ENCODE peak calls at places on chromosomes 11 and 22, in six cellular contexts. K is psoas muscle, T is neuronal stem cell, U is fibroblast of lung, G is aorta, H is A549. O is an unnamed sample.

GRCh38 chr11:27215471-27216267 is 147.3 kb downstream of the CCDC34 start:
- DNase-seq in G (no peak), H (no peak), U (peak; percentile 72), T (no peak), K (peak; percentile 61), O (peak; percentile 82)

GRCh38 chr22:32474635-32475427 is at the start of gene FBXO7:
- DNase-seq in K (peak; percentile 97), H (peak; percentile 40), U (peak; percentile 92), G (peak; percentile 98), T (peak; percentile 92), O (peak; percentile 97)

GRCh38 chr22:26674211-26675190 is 17.1 kb downstream of the MIAT start:
- DNase-seq in U (no peak), H (no peak), G (no peak), T (no peak), K (no peak), O (peak; percentile 84)

GRCh38 chr11:119483881-119484371 is 61.0 kb upstream of the THY1 start:
- DNase-seq in U (no peak), G (no peak), H (no peak), T (no peak), K (no peak), O (no peak)

GRCh38 chr11:10108901-10109665 is 184.9 kb downstream of the SBF2 start:
- DNase-seq in U (peak; percentile 17), H (no peak), K (no peak), G (no peak), T (no peak), O (no peak)

GRCh38 chr11:32478277-32478731 is 43.0 kb upstream of the WT1 start:
- DNase-seq in T (no peak), G (no peak), H (no peak), U (no peak), K (no peak), O (no peak)

GRCh38 chr11:73154178-73154577 is 12.1 kb upstream of the FCHSD2 start:
- DNase-seq in U (no peak), G (no peak), K (no peak), T (no peak), H (no peak), O (peak; percentile 83)

GRCh38 chr11:58965246-58965985 is 26.1 kb downstream of the GLYATL1 start:
- DNase-seq in H (no peak), K (no peak), U (peak; percentile 45), G (no peak), T (no peak), O (no peak)

GRCh38 chr11:64097468-64098317 is 62.0 kb downstream of the FLRT1 start:
- DNase-seq in K (no peak), U (no peak), H (no peak), T (no peak), G (no peak), O (no peak)

GRCh38 chr11:94452988-94453387 is 40.7 kb downstream of the MRE11 start:
- DNase-seq in U (no peak), K (no peak), G (no peak), H (no peak), T (no peak), O (no peak)

GRCh38 chr11:3849297-3849874 is 6.1 kb upstream of the STIM1 start:
- DNase-seq in H (peak; percentile 51), U (no peak), K (no peak), T (peak; percentile 46), G (no peak), O (no peak)

GRCh38 chr22:47333625-47334024 is 571.2 kb downstream of the TBC1D22A start:
- DNase-seq in G (no peak), T (no peak), U (peak; percentile 59), H (no peak), K (no peak), O (no peak)

GRCh38 chr22:48835857-48836672 is 991.6 kb downstream of the BRD1 start:
- DNase-seq in U (no peak), T (no peak), K (no peak), H (no peak), G (no peak), O (peak; percentile 54)
- H3K4me1 ChIP-seq in U (no peaks in the 10 kb centered on the region), T (no peaks in the 10 kb centered on the region), K (no peaks in the 10 kb centered on the region), H (no peaks in the 10 kb centered on the region), G (no peaks in the 10 kb centered on the region), O (no peaks in the 10 kb centered on the region)

GRCh38 chr11:12986194-12986898 is 22.8 kb upstream of the RASSF10 start:
- DNase-seq in T (no peak), U (no peak), K (no peak), G (no peak), H (no peak), O (no peak)
- H3K4me3 ChIP-seq in T (no peak overlapping the region), U (peak overlapping the region; percentile 42), K (no peak overlapping the region), G (no peak overlapping the region), H (no peak overlapping the region), O (no peak overlapping the region)

DNA sequence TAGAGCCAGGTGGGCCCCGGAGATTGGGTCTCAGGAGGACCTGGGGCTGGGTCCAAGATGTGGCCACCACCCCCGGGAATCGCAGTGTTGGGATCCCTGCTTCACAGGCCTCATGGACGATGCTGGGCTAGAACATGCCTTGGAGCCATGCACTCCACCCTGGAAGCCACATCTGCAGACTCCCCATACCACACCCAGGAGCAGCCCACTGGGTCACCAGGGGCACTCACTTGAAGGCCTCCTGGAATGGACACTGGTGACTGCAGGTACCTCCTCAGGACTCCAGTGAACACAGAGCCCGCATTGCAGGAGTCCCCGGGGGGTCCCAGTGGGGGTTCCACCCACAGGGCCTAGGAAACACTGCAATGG is 25.0 kb downstream of the RTN4R start:
- DNase-seq in T (no peak), K (no peak), U (no peak), H (no peak), G (no peak), O (no peak)
- H3K4me1 ChIP-seq in T (peaks cover 65% of the 10 kb centered on the region), K (peaks cover 12% of the 10 kb centered on the region), U (peaks cover 16% of the 10 kb centered on the region), H (no peaks in the 10 kb centered on the region), G (no peaks in the 10 kb centered on the region), O (peaks cover 75% of the 10 kb centered on the region)

GRCh38 chr11:120565436-120566155 is 54.0 kb downstream of the GRIK4 start:
- DNase-seq in T (no peak), G (no peak), K (no peak), U (peak; percentile 62), H (no peak), O (no peak)

GRCh38 chr11:120563698-120564572 is 52.4 kb downstream of the GRIK4 start:
- DNase-seq in U (peak; percentile 39), G (peak; percentile 81), T (peak; percentile 65), K (no peak), H (no peak), O (peak; percentile 67)

GRCh38 chr11:120566176-120566575 is 54.6 kb downstream of the GRIK4 start:
- DNase-seq in H (no peak), G (no peak), T (no peak), K (no peak), U (peak; percentile 75), O (no peak)

GRCh38 chr11:120562806-120563425 is 51.4 kb downstream of the GRIK4 start:
- DNase-seq in K (no peak), U (peak; percentile 20), G (peak; percentile 52), H (no peak), T (no peak), O (peak; percentile 48)

DNA sequence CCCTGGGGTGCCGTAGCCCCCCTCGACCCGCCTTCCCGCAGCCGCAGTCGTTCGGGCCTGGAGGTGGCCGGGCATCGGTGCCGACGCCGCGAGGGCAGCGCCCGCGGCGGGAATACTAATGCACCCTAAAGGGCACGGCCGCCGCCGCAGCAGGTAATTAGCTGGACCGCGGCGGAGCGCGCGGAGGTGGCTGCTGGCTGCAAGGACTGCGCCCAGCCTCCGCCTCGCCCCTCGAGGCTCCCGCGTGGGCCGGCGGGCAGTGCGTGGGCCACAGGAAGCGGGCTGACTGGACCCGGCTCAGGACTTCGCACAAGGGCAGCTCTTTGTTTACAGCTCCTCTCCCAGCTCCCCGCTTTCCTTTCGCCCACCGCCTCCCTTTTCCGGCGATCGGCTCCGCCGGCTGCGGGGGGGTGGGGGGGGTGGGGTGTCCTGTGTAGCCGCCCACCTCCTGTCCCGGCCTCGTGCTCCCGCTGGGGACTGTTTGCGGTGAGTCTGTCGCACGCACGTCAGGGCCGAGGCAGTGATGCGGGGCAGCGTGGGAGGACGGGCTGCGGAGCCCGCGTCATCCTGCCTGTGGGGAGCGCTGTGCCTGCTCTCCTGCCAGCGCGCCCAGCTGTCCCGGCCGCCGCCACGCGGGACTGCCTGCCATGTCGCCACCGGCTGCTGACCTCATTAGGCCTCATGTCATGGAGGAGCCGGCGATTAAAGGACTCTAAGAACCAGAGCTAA is 53.2 kb downstream of the GRIK4 start:
- DNase-seq in U (peak; percentile 72), K (peak; percentile 74), T (peak; percentile 48), G (peak; percentile 80), H (no peak), O (peak; percentile 78)
- H3K4me3 ChIP-seq in U (peak overlapping the region; percentile 20), K (peak overlapping the region; percentile 56), T (peak overlapping the region; percentile 81), G (peak overlapping the region; percentile 32), H (no peak overlapping the region), O (peak overlapping the region; percentile 27)

DNA sequence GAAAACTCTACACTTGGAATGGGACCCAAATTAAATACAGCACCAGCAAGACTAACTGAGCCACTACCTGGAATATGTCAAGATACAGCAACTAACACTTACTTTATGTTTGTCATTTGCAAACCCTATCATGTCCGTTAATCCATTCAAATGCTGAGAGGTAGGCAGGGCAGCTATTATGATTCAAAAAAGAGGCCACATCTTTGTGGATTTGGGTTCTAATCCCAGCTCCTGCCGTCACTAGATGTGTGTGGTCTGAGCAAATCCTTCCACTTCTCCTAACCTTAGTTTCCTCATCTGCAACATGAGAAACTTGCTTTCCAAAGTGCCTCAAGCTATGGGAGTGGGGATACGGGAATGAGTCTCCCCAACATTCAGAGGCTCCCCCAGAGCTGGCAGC is 24.2 kb downstream of the FLI1 start:
- DNase-seq in U (no peak), G (no peak), T (no peak), H (no peak), K (no peak), O (no peak)
- H3K4me1 ChIP-seq in U (peaks cover 17% of the 10 kb centered on the region), G (peaks cover 4% of the 10 kb centered on the region), T (peaks cover 53% of the 10 kb centered on the region), H (no peaks in the 10 kb centered on the region), K (peaks cover 24% of the 10 kb centered on the region), O (peaks cover 100% of the 10 kb centered on the region)

GRCh38 chr11:105035262-105035620 is 297 bp upstream of the CASP1 start:
- DNase-seq in T (no peak), U (no peak), K (no peak), H (no peak), G (no peak), O (no peak)
- H3K4me3 ChIP-seq in T (no peak overlapping the region), U (peak overlapping the region; percentile 80), K (peak overlapping the region; percentile 58), H (no peak overlapping the region), G (no peak overlapping the region), O (peak overlapping the region; percentile 51)

O was measured in spleen.